ENCODE peak calls at places on chromosomes 12 and 14, in nine cellular contexts. R is cardiac muscle cell, P is OCI-LY7, U is neural progenitor cell, W is HCT116, O is AG04450, X is Panc1, N is psoas muscle, J is body of pancreas. T is an unnamed sample.

GRCh38 chr14:35963209-35963608 is 137.1 kb downstream of the BRMS1L start:
- DNase-seq in J (no peak), O (no peak), W (peak; percentile 15), U (peak; percentile 38), N (no peak), R (no peak), X (no peak), P (no peak), T (no peak)

GRCh38 chr12:5230151-5230550 is 186.5 kb downstream of the KCNA5 start:
- DNase-seq in J (no peak), W (no peak), N (no peak), U (no peak), P (no peak), X (no peak), R (no peak), O (peak; percentile 51), T (no peak)

GRCh38 chr14:52706286-52706685 is 714 bp upstream of the PSMC6 start:
- DNase-seq in J (no peak), N (no peak), U (no peak), W (no peak), R (no peak), X (no peak), P (peak; percentile 22), O (no peak), T (no peak)

GRCh38 chr14:74946659-74947281 is 8.6 kb downstream of the PGF start:
- DNase-seq in W (no peak), P (no peak), R (no peak), O (no peak), N (peak; percentile 72), J (no peak), U (no peak), X (no peak), T (no peak)

GRCh38 chr12:43858096-43858495 is 22.2 kb downstream of the TMEM117 start:
- DNase-seq in P (no peak), X (no peak), W (no peak), R (no peak), U (no peak), J (no peak), O (no peak), N (no peak), T (no peak)

GRCh38 chr14:68734231-68734732 is 58.6 kb downstream of the ZFP36L1 start:
- DNase-seq in N (no peak), P (peak; percentile 56), O (no peak), W (no peak), X (no peak), U (no peak), J (peak; percentile 62), R (no peak), T (no peak)

GRCh38 chr14:83988274-83988673 is 1541.7 kb upstream of the FLRT2 start:
- DNase-seq in N (no peak), U (no peak), X (no peak), R (no peak), O (no peak), J (no peak), W (no peak), P (no peak), T (no peak)

GRCh38 chr14:35637269-35637668 is 103.3 kb downstream of the INSM2 start:
- DNase-seq in J (no peak), N (no peak), R (no peak), U (no peak), W (no peak), X (no peak), P (no peak), O (no peak), T (no peak)

GRCh38 chr14:102462391-102462790 is 47.2 kb downstream of the ANKRD9 start:
- DNase-seq in J (no peak), R (no peak), O (no peak), U (no peak), W (no peak), N (no peak), P (no peak), X (no peak), T (no peak)

GRCh38 chr14:105398044-105398725 is at the start of gene TEX22:
- DNase-seq in R (peak; percentile 91), U (peak; percentile 84), W (peak; percentile 31), N (peak; percentile 96), P (peak; percentile 93), X (no peak), J (peak; percentile 88), O (peak; percentile 36), T (peak; percentile 91)

GRCh38 chr12:88870000-88870737 is 289.9 kb upstream of the KITLG start:
- DNase-seq in R (no peak), W (no peak), U (no peak), N (no peak), X (no peak), O (peak; percentile 69), P (no peak), J (no peak), T (no peak)

GRCh38 chr12:58919271-58920101 is 818 bp downstream of the LRIG3 start:
- DNase-seq in U (peak; percentile 60), W (no peak), J (peak; percentile 54), O (no peak), R (peak; percentile 51), N (no peak), X (peak; percentile 33), P (no peak), T (peak; percentile 14)

GRCh38 chr14:79825046-79825521 is 386.2 kb downstream of the DIO2 start:
- DNase-seq in U (no peak), W (no peak), X (no peak), O (no peak), R (no peak), N (no peak), J (peak; percentile 63), P (no peak), T (no peak)

GRCh38 chr14:90812109-90812508 is 4.1 kb downstream of the TTC7B start:
- DNase-seq in P (no peak), O (no peak), R (no peak), W (no peak), N (no peak), X (no peak), U (no peak), J (no peak), T (peak; percentile 53)

GRCh38 chr14:90816686-90817436 is 631 bp upstream of the TTC7B start:
- DNase-seq in R (no peak), O (no peak), J (no peak), U (no peak), W (no peak), P (no peak), X (no peak), N (no peak), T (peak; percentile 22)

GRCh38 chr14:90815567-90815816 is 738 bp downstream of the TTC7B start:
- DNase-seq in W (no peak), O (no peak), N (no peak), X (no peak), P (no peak), J (no peak), U (no peak), R (no peak), T (no peak)

GRCh38 chr14:90815817-90816662 is at the start of gene TTC7B:
- DNase-seq in P (peak; percentile 20), W (no peak), J (peak; percentile 30), X (no peak), O (no peak), N (peak; percentile 78), U (peak; percentile 86), R (peak; percentile 77), T (peak; percentile 63)

GRCh38 chr14:90814806-90815566 is 1.2 kb downstream of the TTC7B start:
- DNase-seq in N (no peak), W (no peak), O (no peak), P (no peak), R (no peak), U (no peak), J (no peak), X (no peak), T (no peak)
- H3K4me3 ChIP-seq in N (peak overlapping the region; percentile 85), W (peak overlapping the region; percentile 72), O (peak overlapping the region; percentile 75), P (no peak overlapping the region), R (peak overlapping the region; percentile 81), U (peak overlapping the region; percentile 78), J (peak overlapping the region; percentile 26), X (peak overlapping the region; percentile 59), T (peak overlapping the region; percentile 78)

DNA sequence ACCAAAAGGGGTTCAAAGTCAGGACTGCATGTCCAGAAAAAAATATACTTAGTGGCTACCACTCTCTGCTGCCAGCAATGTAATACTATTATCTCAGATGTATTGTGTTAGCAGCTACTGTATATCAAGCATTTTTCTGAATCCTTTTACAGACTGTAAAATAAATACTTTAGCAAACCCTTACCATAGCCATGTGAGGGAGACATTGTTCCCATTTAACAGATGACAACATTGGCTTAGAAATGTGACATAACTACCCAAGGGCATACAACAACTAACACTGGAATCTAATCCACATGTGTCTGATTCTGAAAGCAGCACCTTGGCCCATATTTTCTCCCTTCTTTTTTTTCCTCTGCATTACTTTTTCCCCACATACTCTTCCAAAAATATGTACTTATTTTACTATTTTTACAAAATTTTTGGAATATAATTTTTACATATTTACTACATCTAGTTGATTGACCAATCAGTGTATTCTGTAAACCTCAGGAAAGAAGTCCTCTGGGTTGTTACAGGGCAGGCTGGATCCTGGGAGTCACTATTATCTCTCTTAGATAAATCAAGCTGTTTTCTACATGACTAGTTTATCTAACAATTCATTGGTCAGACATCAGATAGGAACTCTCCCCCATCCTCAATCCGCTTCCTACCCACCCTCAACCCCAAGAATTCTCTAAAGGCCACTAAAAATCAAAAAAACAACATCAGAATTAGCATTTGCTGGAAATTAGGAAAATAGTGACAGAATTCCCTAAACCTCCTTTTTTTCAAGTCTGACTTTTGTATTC is 154.1 kb downstream of the BTG1 start:
- DNase-seq in W (no peak), X (no peak), U (no peak), P (peak; percentile 52), R (no peak), N (no peak), O (no peak), J (no peak), T (no peak)
- TF ChIP-seq CTCF in W (no peak), X (no peak), U (no peak), P (peak; percentile 62), R (no peak), N (no peak), O (no peak), J (no peak), T (no peak)

DNA sequence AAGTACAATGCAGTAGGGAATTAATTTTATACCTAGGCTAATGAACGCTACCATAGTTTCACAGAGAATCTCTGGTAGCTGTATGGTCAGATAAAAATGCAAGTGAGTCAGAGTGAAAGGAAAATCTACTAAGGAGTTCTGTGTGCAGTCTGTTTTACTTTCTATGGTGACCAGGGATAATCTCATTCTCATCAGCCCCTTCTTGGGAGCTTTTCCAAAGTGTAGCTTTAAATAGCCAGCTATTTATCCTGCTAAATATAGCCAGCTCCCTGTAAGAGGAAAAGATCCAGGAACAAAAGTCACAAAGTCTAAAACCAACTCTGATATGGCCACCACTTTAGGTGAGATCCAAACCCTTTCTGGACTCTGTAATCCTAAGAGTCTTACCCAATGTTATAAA is 75.5 kb downstream of the TMEM116 start:
- DNase-seq in X (no peak), W (no peak), R (peak; percentile 65), U (no peak), N (no peak), O (no peak), J (no peak), P (no peak), T (no peak)
- H3K27ac ChIP-seq in X (no peak overlapping the region), W (no peak overlapping the region), R (peak overlapping the region; percentile 97), U (no peak overlapping the region), N (peak overlapping the region; percentile 74), O (no peak overlapping the region), J (no peak overlapping the region), P (no peak overlapping the region), T (no peak overlapping the region)

DNA sequence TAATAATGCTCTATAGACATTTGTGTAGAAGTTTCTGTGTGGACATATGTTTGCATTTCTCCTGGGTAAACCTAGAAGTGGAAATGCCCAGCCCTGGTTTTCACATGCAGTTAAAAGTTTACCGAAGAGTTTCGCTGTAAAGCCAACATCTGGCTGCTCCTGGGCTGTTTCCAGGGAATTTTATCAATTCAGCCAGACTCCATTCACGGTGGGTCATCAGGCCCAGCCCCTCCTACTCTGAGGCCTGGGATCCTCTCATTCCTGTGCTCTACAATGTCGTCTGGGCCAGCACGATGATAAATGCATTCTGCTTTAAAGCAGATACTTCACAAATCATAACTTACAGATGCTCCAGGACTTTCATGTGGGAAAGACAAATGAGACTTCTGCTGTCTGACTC is 7.1 kb downstream of the NUAK1 start:
- DNase-seq in X (no peak), R (no peak), O (no peak), W (no peak), N (no peak), P (no peak), J (no peak), U (no peak), T (no peak)
- H3K4me3 ChIP-seq in X (no peak overlapping the region), R (no peak overlapping the region), O (no peak overlapping the region), W (no peak overlapping the region), N (no peak overlapping the region), P (no peak overlapping the region), J (no peak overlapping the region), U (no peak overlapping the region), T (no peak overlapping the region)

T was measured in WERI-Rb-1.